ENCODE peak calls at places on chromosomes 1 and 21, in five cellular contexts. J is AG09319, X is cardiac fibroblast, S is AG04449, L is AG10803. A is an unnamed sample.
A peak's percentile ranks its signal among the peaks of the same experiment; 100 is the strongest.

GRCh38 chr21:34365794-34366193 is 2.0 kb downstream of the KCNE2 start:
- DNase-seq in J (no peak), X (no peak), S (no peak), L (no peak), A (no peak)

GRCh38 chr1:216221260-216221700 is 202.0 kb downstream of the USH2A start:
- DNase-seq in J (peak; percentile 56), X (peak; percentile 78), S (peak; percentile 45), L (peak; percentile 64), A (peak; percentile 57)

GRCh38 chr21:38352536-38353219 is 95.9 kb downstream of the KCNJ15 start:
- DNase-seq in J (peak; percentile 31), X (peak; percentile 90), S (no peak), L (peak; percentile 79), A (peak; percentile 58)

GRCh38 chr1:228175316-228176023 is 9.9 kb downstream of the IBA57 start:
- DNase-seq in J (no peak), X (no peak), S (no peak), L (no peak), A (no peak)

GRCh38 chr1:174769961-174770549 is 229.7 kb upstream of the CACYBP start:
- DNase-seq in J (peak; percentile 39), X (peak; percentile 76), S (no peak), L (peak; percentile 71), A (peak; percentile 20)

GRCh38 chr1:228109962-228110488 is 926 bp upstream of the MRPL55 start:
- DNase-seq in J (no peak), X (peak; percentile 51), S (no peak), L (peak; percentile 50), A (no peak)

GRCh38 chr1:2088434-2088833 is 38.2 kb downstream of the PRKCZ start:
- DNase-seq in J (no peak), X (peak; percentile 78), S (no peak), L (peak; percentile 54), A (peak; percentile 8)

GRCh38 chr1:7975212-7975865 is 13.8 kb downstream of the PARK7 start:
- DNase-seq in J (peak; percentile 28), X (peak; percentile 84), S (no peak), L (peak; percentile 67), A (peak; percentile 48)

GRCh38 chr1:212045981-212046380 is 10.4 kb downstream of the DTL start:
- DNase-seq in J (no peak), X (no peak), S (no peak), L (peak; percentile 72), A (no peak)

GRCh38 chr21:31173881-31174555 is 135.7 kb upstream of the KRTAP19-8 start:
- DNase-seq in J (no peak), X (no peak), S (no peak), L (peak; percentile 29), A (no peak)

GRCh38 chr1:1419812-1420653 is 1.0 kb downstream of the ANKRD65 start:
- DNase-seq in J (no peak), X (no peak), S (no peak), L (no peak), A (no peak)

GRCh38 chr1:24673336-24673735 is 30.2 kb downstream of the SRRM1 start:
- DNase-seq in J (no peak), X (peak; percentile 35), S (no peak), L (peak; percentile 53), A (no peak)

GRCh38 chr1:220151454-220151853 is 57.5 kb downstream of the IARS2 start:
- DNase-seq in J (no peak), X (peak; percentile 56), S (no peak), L (peak; percentile 16), A (no peak)

GRCh38 chr1:8510041-8510823 is 192.3 kb downstream of the SLC45A1 start:
- DNase-seq in J (peak; percentile 87), X (peak; percentile 77), S (peak; percentile 88), L (peak; percentile 94), A (peak; percentile 67)

GRCh38 chr1:30744060-30744756 is 13.4 kb downstream of the LAPTM5 start:
- DNase-seq in J (no peak), X (peak; percentile 13), S (no peak), L (peak; percentile 41), A (peak; percentile 27)

GRCh38 chr1:65503427-65503826 is 83.0 kb downstream of the LEPR start:
- DNase-seq in J (no peak), X (no peak), S (no peak), L (no peak), A (no peak)

GRCh38 chr1:116738673-116739370 is 15.4 kb upstream of the CD2 start:
- DNase-seq in J (no peak), X (no peak), S (no peak), L (no peak), A (no peak)

GRCh38 chr1:25657121-25657521 is 40.5 kb downstream of the MAN1C1 start:
- DNase-seq in J (no peak), X (no peak), S (no peak), L (no peak), A (no peak)

GRCh38 chr1:32770741-32771548 is 46.2 kb downstream of the YARS1 start:
- DNase-seq in J (no peak), X (no peak), S (no peak), L (no peak), A (no peak)

GRCh38 chr1:8860738-8861516 is 17.6 kb downstream of the ENO1 start:
- DNase-seq in J (no peak), X (no peak), S (no peak), L (no peak), A (no peak)

GRCh38 chr21:42490735-42491134 is 5.3 kb downstream of the RSPH1 start:
- DNase-seq in J (no peak), X (no peak), S (no peak), L (no peak), A (no peak)

GRCh38 chr1:154614887-154615286 is 6.9 kb upstream of the ADAR start:
- DNase-seq in J (no peak), X (no peak), S (no peak), L (no peak), A (no peak)

GRCh38 chr1:234149217-234149616 is 224.0 kb upstream of the COA6 start:
- DNase-seq in J (no peak), X (peak; percentile 18), S (no peak), L (peak; percentile 49), A (no peak)

GRCh38 chr21:39004776-39005605 is 178.3 kb downstream of the PSMG1 start:
- DNase-seq in J (no peak), X (peak; percentile 28), S (no peak), L (peak; percentile 49), A (no peak)

GRCh38 chr1:208834346-208835081 is 590.3 kb upstream of the PLXNA2 start:
- DNase-seq in J (no peak), X (no peak), S (no peak), L (peak; percentile 64), A (no peak)

GRCh38 chr1:119779869-119780356 is 11.2 kb upstream of the HMGCS2 start:
- DNase-seq in J (peak; percentile 59), X (peak; percentile 6), S (no peak), L (peak; percentile 41), A (no peak)

GRCh38 chr1:170545476-170545875 is 13.5 kb downstream of the GORAB start:
- DNase-seq in J (peak; percentile 83), X (peak; percentile 92), S (no peak), L (peak; percentile 92), A (peak; percentile 45)

GRCh38 chr1:43565600-43566360 is 35.1 kb downstream of the PTPRF start:
- DNase-seq in J (no peak), X (peak; percentile 39), S (no peak), L (peak; percentile 47), A (no peak)

GRCh38 chr1:35443768-35444518 is 113.3 kb downstream of the KIAA0319L start:
- DNase-seq in J (no peak), X (peak; percentile 19), S (no peak), L (peak; percentile 5), A (no peak)
- TF ChIP-seq CTCF in J (no peak), X (no peak), S (peak; percentile 1), L (peak; percentile 10), A (peak; percentile 29)

GRCh38 chr1:193666485-193667083 is 480.2 kb upstream of the B3GALT2 start:
- DNase-seq in J (no peak), X (no peak), S (no peak), L (no peak), A (no peak)
- TF ChIP-seq CTCF in J (no peak), X (no peak), S (no peak), L (no peak), A (no peak)

GRCh38 chr1:70441392-70442035 is 30.4 kb downstream of the CTH start:
- DNase-seq in J (no peak), X (peak; percentile 5), S (no peak), L (no peak), A (no peak)

GRCh38 chr1:70434253-70434859 is 23.3 kb downstream of the CTH start:
- DNase-seq in J (no peak), X (no peak), S (no peak), L (no peak), A (no peak)

GRCh38 chr1:70440642-70441391 is 29.7 kb downstream of the CTH start:
- DNase-seq in J (no peak), X (no peak), S (no peak), L (no peak), A (no peak)

GRCh38 chr1:70438529-70438928 is 27.5 kb downstream of the CTH start:
- DNase-seq in J (no peak), X (no peak), S (no peak), L (peak; percentile 17), A (no peak)

GRCh38 chr1:70436617-70437236 is 25.7 kb downstream of the CTH start:
- DNase-seq in J (peak; percentile 5), X (peak; percentile 45), S (no peak), L (peak; percentile 72), A (no peak)
- TF ChIP-seq CTCF in J (peak; percentile 67), X (peak; percentile 6), S (peak; percentile 21), L (peak; percentile 90), A (peak; percentile 58)

GRCh38 chr1:35215346-35215745 is 22.4 kb upstream of the SFPQ start:
- DNase-seq in J (no peak), X (peak; percentile 29), S (no peak), L (no peak), A (no peak)

GRCh38 chr1:35223109-35223630 is 30.2 kb upstream of the SFPQ start:
- DNase-seq in J (peak; percentile 2), X (no peak), S (no peak), L (no peak), A (no peak)

GRCh38 chr1:35226546-35226945 is 33.6 kb upstream of the SFPQ start:
- DNase-seq in J (no peak), X (no peak), S (no peak), L (no peak), A (no peak)

GRCh38 chr1:35222322-35223108 is 29.6 kb upstream of the SFPQ start:
- DNase-seq in J (peak; percentile 82), X (peak; percentile 86), S (peak; percentile 65), L (peak; percentile 89), A (peak; percentile 50)

DNA sequence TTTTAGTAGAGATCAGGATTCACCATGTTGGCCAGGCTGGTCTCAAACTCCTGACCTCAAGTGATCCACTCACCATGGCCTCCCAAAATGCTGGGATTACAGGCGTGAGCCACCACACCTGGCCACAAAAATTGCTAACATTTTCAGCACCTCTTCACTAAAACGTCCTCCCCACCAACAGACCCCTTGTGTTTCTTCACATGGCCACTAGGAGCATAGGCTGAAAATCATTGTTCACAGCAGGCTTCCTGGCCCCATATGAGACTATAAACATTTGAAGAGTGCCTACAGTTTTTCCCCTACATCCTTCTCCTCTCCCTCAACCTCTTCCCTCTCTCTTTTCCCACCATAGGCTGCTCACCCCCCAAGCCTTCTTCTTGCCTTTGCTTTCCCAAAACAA is 28.0 kb upstream of the SFPQ start:
- DNase-seq in J (no peak), X (peak; percentile 34), S (no peak), L (no peak), A (no peak)
- TF ChIP-seq CTCF in J (peak; percentile 7), X (peak; percentile 56), S (peak; percentile 30), L (peak; percentile 30), A (peak; percentile 50)

GRCh38 chr21:33308586-33309490 is 15.9 kb upstream of the IFNAR1 start:
- DNase-seq in J (no peak), X (no peak), S (no peak), L (peak; percentile 72), A (no peak)
- TF ChIP-seq CTCF in J (no peak), X (no peak), S (no peak), L (no peak), A (no peak)